ENCODE peak calls at places on chromosomes 12 and 14, in five cellular contexts. One of them, this sample, is unnamed.
A peak's percentile ranks its signal among the peaks of the same experiment; 100 is the strongest.

GRCh38 chr12:123457980-123458779 is at the start of gene SNRNP35:
- DNase-seq in uterus: peak; percentile 80
- DNase-seq in stomach: peak; percentile 74
- DNase-seq in A549: peak; percentile 69
- DNase-seq in IMR-90: peak; percentile 74
- DNase-seq in this sample: peak; percentile 95

GRCh38 chr12:93740721-93741120 is 63.5 kb downstream of the CRADD start:
- DNase-seq in uterus: no peak
- DNase-seq in stomach: no peak
- DNase-seq in A549: no peak
- DNase-seq in IMR-90: peak; percentile 6
- DNase-seq in this sample: no peak

GRCh38 chr12:127052491-127053232 is 1214.3 kb upstream of the TMEM132C start:
- DNase-seq in uterus: no peak
- DNase-seq in stomach: no peak
- DNase-seq in A549: no peak
- DNase-seq in IMR-90: peak; percentile 20
- DNase-seq in this sample: no peak

GRCh38 chr12:126791122-126791521 is 1475.8 kb upstream of the TMEM132C start:
- DNase-seq in uterus: no peak
- DNase-seq in stomach: no peak
- DNase-seq in A549: no peak
- DNase-seq in IMR-90: no peak
- DNase-seq in this sample: no peak

GRCh38 chr14:67815573-67816235 is 686 bp downstream of the ZFYVE26 start:
- DNase-seq in uterus: no peak
- DNase-seq in stomach: no peak
- DNase-seq in A549: no peak
- DNase-seq in IMR-90: peak; percentile 62
- DNase-seq in this sample: no peak

GRCh38 chr12:119375619-119376018 is 41.1 kb downstream of the CCDC60 start:
- DNase-seq in uterus: no peak
- DNase-seq in stomach: no peak
- DNase-seq in A549: no peak
- DNase-seq in IMR-90: no peak
- DNase-seq in this sample: no peak

GRCh38 chr12:3313066-3313465 is 177.9 kb upstream of the PRMT8 start:
- DNase-seq in uterus: no peak
- DNase-seq in stomach: no peak
- DNase-seq in A549: no peak
- DNase-seq in IMR-90: peak; percentile 88
- DNase-seq in this sample: no peak

GRCh38 chr12:129161511-129161910 is 308.2 kb downstream of the GLT1D1 start:
- DNase-seq in uterus: no peak
- DNase-seq in stomach: no peak
- DNase-seq in A549: no peak
- DNase-seq in IMR-90: no peak
- DNase-seq in this sample: no peak

GRCh38 chr12:15721716-15722115 is 67.5 kb downstream of the EPS8 start:
- DNase-seq in uterus: no peak
- DNase-seq in stomach: no peak
- DNase-seq in A549: no peak
- DNase-seq in IMR-90: peak; percentile 46
- DNase-seq in this sample: no peak

GRCh38 chr12:122449317-122449716 is 26.8 kb upstream of the CLIP1 start:
- DNase-seq in uterus: no peak
- DNase-seq in stomach: no peak
- DNase-seq in A549: no peak
- DNase-seq in IMR-90: peak; percentile 95
- DNase-seq in this sample: no peak

GRCh38 chr12:64583395-64584172 is 26.7 kb upstream of the RASSF3 start:
- DNase-seq in uterus: peak; percentile 28
- DNase-seq in stomach: no peak
- DNase-seq in A549: no peak
- DNase-seq in IMR-90: peak; percentile 28
- DNase-seq in this sample: peak; percentile 34

GRCh38 chr12:17528394-17528793 is 561.6 kb downstream of the RERGL start:
- DNase-seq in uterus: no peak
- DNase-seq in stomach: no peak
- DNase-seq in A549: no peak
- DNase-seq in IMR-90: no peak
- DNase-seq in this sample: no peak

GRCh38 chr12:1911598-1912575 is 6.6 kb downstream of the CACNA2D4 start:
- DNase-seq in uterus: no peak
- DNase-seq in stomach: peak; percentile 15
- DNase-seq in A549: no peak
- DNase-seq in IMR-90: no peak
- DNase-seq in this sample: no peak

GRCh38 chr12:44873898-44874297 is 2.2 kb downstream of the NELL2 start:
- DNase-seq in uterus: no peak
- DNase-seq in stomach: no peak
- DNase-seq in A549: no peak
- DNase-seq in IMR-90: peak; percentile 4
- DNase-seq in this sample: no peak

GRCh38 chr14:92591346-92591745 is 77.8 kb downstream of the RIN3 start:
- DNase-seq in uterus: no peak
- DNase-seq in stomach: no peak
- DNase-seq in A549: no peak
- DNase-seq in IMR-90: no peak
- DNase-seq in this sample: no peak

GRCh38 chr14:92586001-92586947 is 72.7 kb downstream of the RIN3 start:
- DNase-seq in uterus: peak; percentile 79
- DNase-seq in stomach: no peak
- DNase-seq in A549: no peak
- DNase-seq in IMR-90: peak; percentile 99
- DNase-seq in this sample: no peak

GRCh38 chr14:92586966-92587365 is 73.4 kb downstream of the RIN3 start:
- DNase-seq in uterus: no peak
- DNase-seq in stomach: no peak
- DNase-seq in A549: no peak
- DNase-seq in IMR-90: no peak
- DNase-seq in this sample: no peak

GRCh38 chr14:92590941-92591340 is 77.4 kb downstream of the RIN3 start:
- DNase-seq in uterus: no peak
- DNase-seq in stomach: no peak
- DNase-seq in A549: no peak
- DNase-seq in IMR-90: no peak
- DNase-seq in this sample: no peak

DNA sequence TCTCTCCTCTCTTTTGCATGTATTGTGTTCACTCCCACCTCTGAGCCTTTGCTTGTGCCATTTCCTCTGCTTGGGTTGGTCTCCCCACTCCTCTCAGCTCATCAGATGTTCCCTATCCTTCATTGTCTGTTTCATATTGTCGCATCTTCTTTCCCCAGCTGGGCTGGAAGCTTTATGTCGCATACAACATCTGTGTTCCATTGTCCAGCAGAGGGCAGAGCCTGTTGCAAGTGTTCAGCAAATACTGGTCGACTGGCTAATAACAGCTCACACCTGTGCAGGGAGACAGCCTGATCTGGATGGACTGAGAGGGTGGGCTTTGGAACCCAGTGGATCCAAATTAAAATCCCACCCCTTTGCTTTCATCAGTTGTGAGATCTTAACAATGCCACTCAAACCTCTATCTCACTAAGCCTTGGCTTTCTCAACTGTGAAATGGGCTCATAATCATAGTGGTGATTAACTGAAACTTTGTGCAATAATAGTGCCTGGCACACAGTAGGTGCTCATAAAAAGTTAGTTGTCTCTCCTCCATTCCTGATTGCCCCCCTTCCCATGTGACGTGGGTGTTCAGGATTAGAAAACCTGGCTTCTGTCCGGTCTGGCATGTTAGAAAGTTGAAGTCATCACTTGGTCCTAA is 75.8 kb downstream of the RIN3 start:
- DNase-seq in uterus: peak; percentile 37
- DNase-seq in stomach: no peak
- DNase-seq in A549: no peak
- DNase-seq in IMR-90: peak; percentile 52
- DNase-seq in this sample: no peak
- TF ChIP-seq CTCF in uterus: peak; percentile 25
- TF ChIP-seq CTCF in stomach: no peak
- TF ChIP-seq CTCF in A549: peak; percentile 42
- TF ChIP-seq CTCF in IMR-90: peak; percentile 41
- TF ChIP-seq CTCF in this sample: no peak

DNA sequence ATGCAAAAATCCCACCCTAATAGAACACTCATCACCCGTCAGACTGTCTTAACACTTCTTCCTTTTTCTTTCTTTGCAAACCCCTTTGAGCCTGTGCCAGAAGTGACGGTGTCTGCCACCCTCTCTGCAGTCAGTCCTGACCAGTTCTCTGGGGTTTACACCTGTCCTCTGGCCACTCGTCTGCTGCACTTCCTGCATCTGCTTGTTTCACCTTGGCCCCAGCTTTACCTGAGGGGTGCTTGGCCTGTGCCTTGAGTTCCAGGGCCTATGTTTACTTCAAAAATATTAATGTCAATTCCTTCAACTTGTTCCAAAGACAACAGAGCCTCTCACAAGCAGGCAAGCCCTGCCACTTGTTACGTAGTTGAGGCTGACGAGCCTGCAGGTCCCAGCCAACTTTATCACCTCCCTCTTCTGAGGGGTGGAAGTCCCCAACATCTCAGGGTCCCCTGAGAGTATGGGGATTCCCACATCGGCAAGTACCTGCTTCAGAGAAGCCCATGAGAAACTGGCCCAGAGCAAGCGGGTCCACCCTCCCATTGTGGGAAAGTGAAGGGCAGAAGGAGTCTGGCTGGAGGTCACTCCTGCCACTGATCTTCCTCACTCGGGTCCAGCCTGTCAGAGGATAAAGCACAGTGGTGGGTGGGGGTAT is 205.4 kb downstream of the DAD1 start:
- DNase-seq in uterus: no peak
- DNase-seq in stomach: peak; percentile 34
- DNase-seq in A549: no peak
- DNase-seq in IMR-90: no peak
- DNase-seq in this sample: no peak
- TF ChIP-seq POLR2A in uterus: no peak
- TF ChIP-seq POLR2A in stomach: no peak
- TF ChIP-seq POLR2A in A549: no peak
- TF ChIP-seq POLR2A in IMR-90: no peak
- TF ChIP-seq POLR2A in this sample: no peak

GRCh38 chr14:61345144-61345482 is 23.7 kb downstream of the PRKCH start:
- DNase-seq in uterus: no peak
- DNase-seq in stomach: no peak
- DNase-seq in A549: no peak
- DNase-seq in IMR-90: no peak
- DNase-seq in this sample: no peak

GRCh38 chr14:61342941-61343340 is 21.6 kb downstream of the PRKCH start:
- DNase-seq in uterus: no peak
- DNase-seq in stomach: no peak
- DNase-seq in A549: no peak
- DNase-seq in IMR-90: no peak
- DNase-seq in this sample: no peak

GRCh38 chr14:61344437-61345143 is 23.2 kb downstream of the PRKCH start:
- DNase-seq in uterus: no peak
- DNase-seq in stomach: no peak
- DNase-seq in A549: no peak
- DNase-seq in IMR-90: no peak
- DNase-seq in this sample: no peak

GRCh38 chr14:61343471-61343870 is 22.1 kb downstream of the PRKCH start:
- DNase-seq in uterus: no peak
- DNase-seq in stomach: no peak
- DNase-seq in A549: no peak
- DNase-seq in IMR-90: no peak
- DNase-seq in this sample: no peak

GRCh38 chr14:61343991-61344405 is 22.6 kb downstream of the PRKCH start:
- DNase-seq in uterus: no peak
- DNase-seq in stomach: no peak
- DNase-seq in A549: no peak
- DNase-seq in IMR-90: no peak
- DNase-seq in this sample: no peak
- H3K4me3 ChIP-seq in uterus: no peak overlapping the region
- H3K4me3 ChIP-seq in stomach: no peak overlapping the region
- H3K4me3 ChIP-seq in A549: no peak overlapping the region
- H3K4me3 ChIP-seq in IMR-90: no peak overlapping the region
- H3K4me3 ChIP-seq in this sample: no peak overlapping the region

DNA sequence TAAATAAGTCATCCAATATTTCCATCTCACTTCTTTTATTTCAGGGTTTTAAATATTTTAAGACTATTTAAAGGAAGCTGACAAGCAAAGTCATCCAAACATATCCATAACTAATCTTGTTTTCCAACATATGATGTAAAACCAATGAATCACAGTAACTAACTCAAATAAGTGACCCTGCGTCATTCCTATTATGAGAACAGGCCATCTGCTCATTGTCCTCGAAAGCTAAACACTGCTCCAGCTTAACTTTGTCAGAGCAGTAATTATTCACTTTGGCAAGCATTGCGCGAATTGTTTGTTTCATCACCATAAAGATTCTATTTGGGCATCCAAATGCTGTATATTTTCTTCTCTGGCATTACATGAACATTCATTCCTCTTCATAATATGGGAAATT is 99.1 kb downstream of the CAPZA3 start:
- DNase-seq in uterus: peak; percentile 66
- DNase-seq in stomach: no peak
- DNase-seq in A549: no peak
- DNase-seq in IMR-90: peak; percentile 49
- DNase-seq in this sample: no peak
- TF ChIP-seq CTCF in uterus: no peak
- TF ChIP-seq CTCF in stomach: no peak
- TF ChIP-seq CTCF in A549: no peak
- TF ChIP-seq CTCF in IMR-90: no peak
- TF ChIP-seq CTCF in this sample: no peak